ENCODE peak calls at places on chromosomes 3 and 15, in eight cellular contexts. W is Karpas-422, M is NCI-H1105, S is HL-60, C is activated T-helper 1 cell treated with Interleukin-2 at 50 U/mL for 16 hours, X is T-helper 1 cell, V is GM20000, N is AG04450. F is an unnamed sample.

GRCh38 chr15:25796395-25796794 is 66.7 kb downstream of the ATP10A start:
- DNase-seq in W (no peak), M (no peak), S (no peak), C (no peak), X (no peak), V (no peak), N (no peak), F (no peak)

GRCh38 chr15:39666671-39667070 is 85.8 kb downstream of the THBS1 start:
- DNase-seq in W (no peak), M (no peak), S (no peak), C (no peak), X (no peak), V (no peak), N (peak; percentile 38), F (no peak)

GRCh38 chr3:104133004-104133403 is 1233.7 kb upstream of the ALCAM start:
- DNase-seq in W (no peak), M (no peak), S (no peak), C (no peak), X (no peak), V (no peak), N (no peak), F (no peak)

GRCh38 chr3:30908466-30909037 is 14.1 kb upstream of the GADL1 start:
- DNase-seq in W (no peak), M (peak; percentile 26), S (no peak), C (no peak), X (no peak), V (no peak), N (no peak), F (no peak)

GRCh38 chr3:94512876-94513275 is 450.0 kb downstream of the NSUN3 start:
- DNase-seq in W (no peak), M (no peak), S (no peak), C (no peak), X (no peak), V (no peak), N (no peak), F (no peak)

GRCh38 chr3:87796137-87796899 is 262.5 kb downstream of the CGGBP1 start:
- DNase-seq in W (no peak), M (no peak), S (no peak), C (no peak), X (no peak), V (no peak), N (no peak), F (no peak)

GRCh38 chr3:182617511-182617910 is 175.8 kb upstream of the ATP11B start:
- DNase-seq in W (no peak), M (no peak), S (no peak), C (no peak), X (no peak), V (no peak), N (no peak), F (no peak)

GRCh38 chr3:126835472-126836219 is 131.6 kb downstream of the CHCHD6 start:
- DNase-seq in W (no peak), M (no peak), S (no peak), C (no peak), X (no peak), V (no peak), N (peak; percentile 37), F (no peak)

GRCh38 chr15:36468746-36469145 is 110.7 kb upstream of the CDIN1 start:
- DNase-seq in W (no peak), M (no peak), S (no peak), C (no peak), X (no peak), V (no peak), N (peak; percentile 100), F (no peak)

GRCh38 chr3:58072046-58072445 is 63.8 kb downstream of the FLNB start:
- DNase-seq in W (no peak), M (no peak), S (no peak), C (no peak), X (no peak), V (no peak), N (no peak), F (no peak)

GRCh38 chr15:78637776-78638435 is 3.1 kb downstream of the CHRNB4 start:
- DNase-seq in W (no peak), M (no peak), S (no peak), C (no peak), X (no peak), V (no peak), N (no peak), F (no peak)

GRCh38 chr3:52210550-52211046 is 12.6 kb downstream of the ALAS1 start:
- DNase-seq in W (no peak), M (no peak), S (peak; percentile 90), C (no peak), X (no peak), V (no peak), N (no peak), F (peak; percentile 80)

GRCh38 chr3:159480046-159480445 is 508.6 kb upstream of the IL12A start:
- DNase-seq in W (no peak), M (no peak), S (no peak), C (no peak), X (no peak), V (no peak), N (no peak), F (no peak)

GRCh38 chr3:190339130-190339529 is 16.9 kb upstream of the CLDN1 start:
- DNase-seq in W (no peak), M (no peak), S (no peak), C (no peak), X (no peak), V (no peak), N (no peak), F (no peak)

F was measured in SIG-M5.